ENCODE peak calls at places on chromosomes 6 and 20, in eight cellular contexts. P, R, M, T, N, V, W and S are unnamed samples.

GRCh38 chr20:8144282-8145245 is 12.5 kb downstream of the PLCB1 start:
- DNase-seq in P (no peak), R (peak; percentile 89), M (no peak), T (peak; percentile 40), N (no peak), V (peak; percentile 100), W (peak; percentile 43), S (no peak)

GRCh38 chr6:45675634-45676033 is 297.9 kb upstream of the SUPT3H start:
- DNase-seq in P (no peak), R (no peak), M (no peak), T (no peak), N (no peak), V (no peak), W (no peak), S (no peak)

GRCh38 chr6:44142835-44143234 is 15.5 kb downstream of the TMEM63B start:
- DNase-seq in P (no peak), R (no peak), M (no peak), T (no peak), N (no peak), V (peak; percentile 55), W (no peak), S (no peak)

GRCh38 chr6:105001063-105001462 is 44.2 kb downstream of the LIN28B start:
- DNase-seq in P (no peak), R (no peak), M (no peak), T (no peak), N (no peak), V (no peak), W (no peak), S (no peak)

GRCh38 chr20:56676001-56676400 is 46.9 kb downstream of the TFAP2C start:
- DNase-seq in P (no peak), R (no peak), M (no peak), T (no peak), N (no peak), V (no peak), W (no peak), S (no peak)

GRCh38 chr6:154370545-154370944 is 13.9 kb upstream of the IPCEF1 start:
- DNase-seq in P (peak; percentile 36), R (peak; percentile 58), M (peak; percentile 52), T (no peak), N (peak; percentile 42), V (peak; percentile 25), W (peak; percentile 47), S (no peak)

GRCh38 chr6:52518279-52518944 is 58.4 kb downstream of the TRAM2 start:
- DNase-seq in P (no peak), R (no peak), M (no peak), T (no peak), N (no peak), V (no peak), W (no peak), S (no peak)

GRCh38 chr6:7991536-7991935 is 72.7 kb downstream of the BLOC1S5 start:
- DNase-seq in P (no peak), R (no peak), M (no peak), T (no peak), N (no peak), V (no peak), W (no peak), S (no peak)

GRCh38 chr6:170178561-170179477 is 112.1 kb downstream of the DLL1 start:
- DNase-seq in P (no peak), R (peak; percentile 21), M (peak; percentile 29), T (peak; percentile 21), N (no peak), V (no peak), W (peak; percentile 93), S (no peak)

GRCh38 chr6:33620158-33620583 is 951 bp upstream of the ITPR3 start:
- DNase-seq in P (peak; percentile 55), R (no peak), M (peak; percentile 65), T (peak; percentile 55), N (peak; percentile 53), V (no peak), W (peak; percentile 47), S (no peak)

GRCh38 chr20:38151455-38151854 is 13.6 kb downstream of the TGM2 start:
- DNase-seq in P (no peak), R (no peak), M (no peak), T (no peak), N (no peak), V (no peak), W (no peak), S (no peak)

GRCh38 chr6:28269492-28269891 is 2.5 kb downstream of the ZSCAN26 start:
- DNase-seq in P (peak; percentile 10), R (peak; percentile 92), M (no peak), T (no peak), N (no peak), V (no peak), W (peak; percentile 92), S (peak; percentile 60)

GRCh38 chr20:57469418-57470211 is 55.3 kb downstream of the CTCFL start:
- DNase-seq in P (no peak), R (no peak), M (peak; percentile 65), T (no peak), N (peak; percentile 22), V (no peak), W (no peak), S (no peak)

GRCh38 chr6:157521665-157522335 is 140.8 kb downstream of the ZDHHC14 start:
- DNase-seq in P (no peak), R (no peak), M (no peak), T (no peak), N (no peak), V (no peak), W (no peak), S (no peak)

GRCh38 chr20:53859684-53860083 is 210.7 kb downstream of the BCAS1 start:
- DNase-seq in P (no peak), R (no peak), M (no peak), T (no peak), N (no peak), V (no peak), W (no peak), S (no peak)

DNA sequence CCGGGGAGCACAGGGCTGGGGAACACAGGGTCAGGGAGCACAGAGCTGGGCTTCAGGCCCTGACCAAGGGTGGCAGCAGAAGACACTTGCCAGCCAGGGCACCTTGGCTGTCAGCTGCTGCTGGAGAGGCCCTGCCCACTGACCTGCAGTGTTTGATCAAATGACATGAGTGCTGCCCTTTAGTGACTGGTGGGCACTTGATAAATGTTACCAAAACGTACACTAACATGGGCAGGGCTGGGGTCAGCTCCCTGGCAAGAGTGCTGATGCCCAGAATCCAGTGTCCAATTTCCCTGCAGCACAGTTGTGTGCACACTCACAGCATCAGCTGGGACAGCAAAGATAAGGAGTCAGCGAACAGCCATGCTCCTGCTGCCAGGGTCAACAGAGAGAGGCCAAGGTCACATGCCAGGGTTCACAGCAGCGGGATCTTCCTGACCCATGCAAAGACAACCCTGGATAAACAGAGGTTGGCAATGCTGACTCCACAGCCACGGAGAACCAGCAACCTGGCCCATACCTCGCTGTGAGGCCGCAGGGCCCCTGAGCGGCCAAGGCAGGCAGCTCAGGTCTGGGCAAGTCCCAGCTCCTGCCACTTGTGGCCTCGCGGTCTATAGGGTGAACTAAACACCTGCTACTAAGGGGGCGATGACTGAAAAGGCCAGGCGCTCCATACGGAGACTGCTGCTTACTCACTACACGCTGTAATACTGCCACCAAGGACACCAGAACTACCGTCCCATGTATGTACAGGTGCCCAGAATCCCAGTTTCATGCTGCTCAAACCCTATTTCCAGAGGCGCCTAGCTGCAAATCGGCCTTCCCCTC is 46.3 kb downstream of the NINL start:
- DNase-seq in P (no peak), R (no peak), M (no peak), T (no peak), N (no peak), V (peak; percentile 91), W (no peak), S (no peak)
- H3K4me2 ChIP-seq in P (no peak overlapping the region), R (no peak overlapping the region), M (no peak overlapping the region), T (no peak overlapping the region), N (no peak overlapping the region), V (peak overlapping the region; percentile 69), W (no peak overlapping the region), S (no peak overlapping the region)

DNA sequence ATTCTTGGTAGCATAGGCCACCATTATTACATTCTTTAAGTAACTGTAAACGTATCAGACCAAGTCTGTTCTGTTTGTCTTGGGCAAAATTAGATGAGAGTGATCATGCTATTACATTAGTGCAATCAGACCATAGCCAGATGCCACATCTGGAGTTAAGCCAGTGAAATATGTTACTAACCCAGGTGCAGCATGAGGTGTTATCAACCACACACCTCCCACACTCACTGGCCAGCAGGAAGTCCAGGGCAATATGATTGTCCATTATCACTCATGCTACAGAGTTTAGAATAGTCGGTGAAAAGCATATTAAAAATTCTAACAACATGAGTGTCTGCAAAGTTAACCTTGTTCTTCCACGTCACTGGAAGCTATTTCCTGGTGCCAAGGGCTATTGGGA is 174.7 kb upstream of the PROKR2 start:
- DNase-seq in P (no peak), R (no peak), M (no peak), T (no peak), N (no peak), V (no peak), W (no peak), S (no peak)
- H4K20me1 ChIP-seq in P (no peaks in the 10 kb centered on the region), R (no peaks in the 10 kb centered on the region), M (no peaks in the 10 kb centered on the region), T (no peaks in the 10 kb centered on the region), N (no peaks in the 10 kb centered on the region), V (no peaks in the 10 kb centered on the region), W (no peaks in the 10 kb centered on the region), S (no peaks in the 10 kb centered on the region)

DNA sequence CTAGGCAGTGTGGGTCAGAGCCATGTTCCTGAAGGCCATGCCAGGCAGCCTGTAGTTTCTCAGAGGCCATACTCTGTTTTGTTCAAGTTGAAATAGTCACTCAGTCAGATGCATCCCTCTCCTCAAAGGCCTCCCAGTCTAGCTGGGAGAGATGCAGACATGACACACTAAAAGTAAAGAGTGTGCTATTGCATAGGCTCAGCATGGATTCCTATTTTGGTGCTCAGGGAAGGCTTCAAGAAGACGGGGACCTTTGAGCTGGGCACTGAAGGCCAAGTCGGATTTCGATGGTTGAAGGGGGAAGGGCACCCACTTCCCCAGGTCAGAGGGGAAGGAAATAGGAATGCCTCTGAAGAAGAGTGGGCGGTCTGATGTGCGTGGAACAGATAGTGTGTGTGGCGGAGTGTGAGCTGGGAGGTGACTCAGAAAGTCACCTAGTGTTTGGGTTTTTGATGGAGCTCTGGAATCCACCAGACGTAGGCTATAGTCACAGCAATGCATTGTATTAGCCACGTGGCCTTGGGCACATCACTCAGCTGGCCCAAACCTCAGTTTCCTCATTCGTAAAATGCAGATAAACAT is 3.7 kb downstream of the EPB41L1 start:
- DNase-seq in P (no peak), R (no peak), M (no peak), T (no peak), N (no peak), V (no peak), W (no peak), S (no peak)
- TF ChIP-seq CTCF in P (no peak), R (no peak), M (no peak), T (no peak), N (no peak), V (no peak), W (no peak), S (no peak)

DNA sequence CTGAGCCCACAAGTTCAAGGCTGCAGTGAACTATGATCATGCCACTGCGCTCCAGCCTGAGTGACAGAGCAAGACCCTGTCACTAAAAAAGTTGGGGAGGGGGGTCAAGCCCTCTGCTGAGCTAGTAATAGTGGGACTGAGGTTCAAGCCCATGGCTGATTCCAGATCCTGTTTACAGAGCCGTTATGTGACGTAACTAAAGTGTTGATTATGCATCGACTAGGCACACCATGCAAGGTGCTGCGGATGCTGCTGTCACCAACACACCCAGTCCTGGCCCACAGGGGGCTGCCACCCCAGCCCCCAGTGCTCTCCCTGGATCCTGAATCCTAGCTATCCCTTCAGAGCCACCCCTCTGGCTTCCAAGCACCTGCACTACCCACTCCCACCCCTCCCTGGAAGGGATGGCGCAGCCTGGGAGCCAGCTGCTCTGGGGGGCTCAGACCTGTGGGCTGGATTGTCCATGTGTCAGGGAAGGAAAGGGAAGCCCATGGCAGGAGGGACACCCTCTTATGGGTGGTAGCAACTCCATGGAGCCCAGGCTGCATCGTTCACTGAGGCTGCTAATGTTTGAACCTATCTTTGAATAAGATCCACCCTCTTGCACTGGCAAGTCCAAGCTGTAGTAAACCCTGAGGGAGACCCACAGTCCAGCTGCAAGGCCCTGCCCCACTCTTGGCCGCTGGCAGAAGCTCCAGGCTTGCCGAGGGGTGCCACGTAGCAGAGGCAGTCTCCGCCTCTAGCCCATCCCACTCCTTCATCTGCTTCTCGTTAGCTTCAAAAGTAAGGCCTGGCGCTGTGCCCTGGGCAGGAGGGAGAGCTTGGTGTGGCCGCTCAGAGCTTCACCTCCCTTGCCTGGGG is 95.0 kb downstream of the SNX5 start:
- DNase-seq in P (peak; percentile 92), R (peak; percentile 96), M (peak; percentile 85), T (peak; percentile 73), N (peak; percentile 25), V (peak; percentile 91), W (peak; percentile 65), S (peak; percentile 71)
- H3K4me2 ChIP-seq in P (no peak overlapping the region), R (peak overlapping the region; percentile 30), M (peak overlapping the region; percentile 58), T (no peak overlapping the region), N (no peak overlapping the region), V (peak overlapping the region; percentile 74), W (peak overlapping the region; percentile 30), S (no peak overlapping the region)